ENCODE peak calls at places on chromosome 11, in ten cellular contexts. K is upper lobe of right lung; Z is effector memory CD8-positive, alpha-beta T cell; O is psoas muscle; X is progenitor cell of endocrine pancreas; M is activated CD4-positive, alpha-beta T cell treated with anti-CD3 and anti-CD28 coated beads, Interleukin-2, amount 50 U/mL, for 1 hour; I is NCI-H2081; D is MM.1S; R is cardiac fibroblast; P is activated T-cell treated with anti-CD3 and anti-CD28 coated beads for 1 hour. Q is an unnamed sample.

GRCh38 chr11:520428-521178 is 13.6 kb upstream of the RNH1 start:
- DNase-seq in M (no peak), R (no peak), X (no peak), D (no peak), Z (no peak), K (peak), O (no peak), P (no peak), I (no peak), Q (no peak)

GRCh38 chr11:75328426-75329277 is 22.8 kb downstream of the ARRB1 start:
- DNase-seq in P (peak), Z (peak), X (peak), I (peak), O (peak), D (no peak), M (peak), R (peak), K (peak), Q (peak)

GRCh38 chr11:1825039-1825740 is 9.6 kb upstream of the SYT8 start:
- DNase-seq in O (peak), M (no peak), I (no peak), Z (no peak), D (peak), R (peak), K (peak), X (peak), P (no peak), Q (peak)

GRCh38 chr11:132430352-132431091 is 1060.1 kb downstream of the NTM start:
- DNase-seq in P (no peak), K (no peak), D (no peak), M (no peak), X (no peak), O (no peak), R (no peak), Z (no peak), I (peak), Q (no peak)

GRCh38 chr11:27497284-27497866 is 9.2 kb downstream of the LIN7C start:
- DNase-seq in X (no peak), K (no peak), R (peak), P (no peak), Z (no peak), I (peak), O (no peak), M (no peak), D (peak), Q (no peak)

GRCh38 chr11:101487775-101488174 is 96.0 kb downstream of the TRPC6 start:
- DNase-seq in X (no peak), Z (no peak), D (no peak), R (peak), K (no peak), M (no peak), P (no peak), O (no peak), I (no peak), Q (no peak)

GRCh38 chr11:86802601-86803051 is 2.3 kb downstream of the PRSS23 start:
- DNase-seq in M (no peak), O (no peak), Z (no peak), I (no peak), X (no peak), K (no peak), R (peak), P (no peak), D (peak), Q (no peak)

GRCh38 chr11:26963764-26964163 is 30.1 kb upstream of the FIBIN start:
- DNase-seq in R (no peak), P (no peak), I (no peak), K (no peak), O (no peak), X (no peak), D (no peak), M (no peak), Z (no peak), Q (no peak)

GRCh38 chr11:83033972-83034672 is 37.6 kb downstream of the RAB30 start:
- DNase-seq in I (no peak), X (no peak), O (peak), R (peak), M (no peak), D (peak), Z (no peak), P (no peak), K (no peak), Q (no peak)

GRCh38 chr11:72896431-72896830 is 82.2 kb downstream of the ATG16L2 start:
- DNase-seq in D (no peak), P (no peak), K (no peak), R (no peak), Z (no peak), M (no peak), O (no peak), X (no peak), I (no peak), Q (no peak)

GRCh38 chr11:32843544-32843943 is 13.8 kb downstream of the PRRG4 start:
- DNase-seq in D (no peak), P (no peak), K (no peak), O (no peak), M (no peak), I (no peak), R (no peak), Z (no peak), X (no peak), Q (no peak)

GRCh38 chr11:83819936-83820549 is 533.9 kb upstream of the CCDC90B start:
- DNase-seq in R (peak), P (no peak), X (no peak), I (peak), Z (no peak), O (no peak), D (peak), M (no peak), K (no peak), Q (no peak)

Q was measured in natural killer cell.